ENCODE peak calls at places on chromosomes 11 and 22, in five cellular contexts. W is brain microvascular endothelial cell, L is AG10803, M is lower leg skin, O is kidney epithelial cell. H is an unnamed sample.

GRCh38 chr11:36011574-36011973 is 67.7 kb downstream of the LDLRAD3 start:
- DNase-seq in W (no peak), L (no peak), M (no peak), O (no peak), H (no peak)

GRCh38 chr11:35485656-35486318 is 39.6 kb downstream of the PAMR1 start:
- DNase-seq in W (peak; percentile 85), L (peak; percentile 75), M (peak; percentile 68), O (no peak), H (peak; percentile 75)

GRCh38 chr22:28016781-28017557 is 97.9 kb upstream of the PITPNB start:
- DNase-seq in W (no peak), L (no peak), M (no peak), O (no peak), H (no peak)

GRCh38 chr22:40478456-40479125 is 108.2 kb downstream of the SGSM3 start:
- DNase-seq in W (no peak), L (no peak), M (no peak), O (no peak), H (no peak)

GRCh38 chr11:119375629-119376196 is 5.8 kb downstream of the USP2 start:
- DNase-seq in W (peak; percentile 27), L (peak; percentile 60), M (peak; percentile 19), O (no peak), H (peak; percentile 75)

GRCh38 chr11:34789196-34789834 is 126.9 kb downstream of the APIP start:
- DNase-seq in W (no peak), L (no peak), M (no peak), O (no peak), H (no peak)

GRCh38 chr11:134120143-134120850 is 51.4 kb downstream of the JAM3 start:
- DNase-seq in W (peak; percentile 93), L (peak; percentile 96), M (peak; percentile 28), O (no peak), H (peak; percentile 97)

GRCh38 chr22:41256254-41256897 is 15.6 kb upstream of the CHADL start:
- DNase-seq in W (peak; percentile 76), L (peak; percentile 55), M (peak; percentile 46), O (peak; percentile 44), H (peak; percentile 87)

GRCh38 chr11:128575956-128576340 is 11.4 kb downstream of the ETS1 start:
- DNase-seq in W (no peak), L (peak; percentile 51), M (no peak), O (no peak), H (peak; percentile 42)

GRCh38 chr22:38017272-38017920 is 33.0 kb upstream of the SOX10 start:
- DNase-seq in W (peak; percentile 30), L (peak; percentile 65), M (peak; percentile 83), O (no peak), H (peak; percentile 53)

GRCh38 chr11:43504316-43504950 is 145.7 kb downstream of the TTC17 start:
- DNase-seq in W (peak; percentile 7), L (peak; percentile 11), M (no peak), O (no peak), H (peak; percentile 9)

GRCh38 chr11:133403900-133404299 is 128.4 kb downstream of the OPCML start:
- DNase-seq in W (no peak), L (no peak), M (no peak), O (no peak), H (no peak)

GRCh38 chr11:134049303-134049702 is 19.6 kb upstream of the JAM3 start:
- DNase-seq in W (no peak), L (no peak), M (no peak), O (no peak), H (no peak)

GRCh38 chr11:17486666-17487065 is 10.0 kb upstream of the ABCC8 start:
- DNase-seq in W (no peak), L (no peak), M (no peak), O (no peak), H (no peak)

GRCh38 chr11:2931416-2931746 is 2.2 kb upstream of the PHLDA2 start:
- DNase-seq in W (no peak), L (no peak), M (no peak), O (no peak), H (no peak)

GRCh38 chr11:76256448-76256847 is 50.1 kb upstream of the WNT11 start:
- DNase-seq in W (no peak), L (no peak), M (no peak), O (no peak), H (no peak)

GRCh38 chr11:108913204-108913603 is 248.3 kb downstream of the DDX10 start:
- DNase-seq in W (no peak), L (no peak), M (no peak), O (no peak), H (no peak)

GRCh38 chr11:15127341-15127740 is 12.6 kb downstream of the INSC start:
- DNase-seq in W (peak; percentile 64), L (peak; percentile 78), M (no peak), O (no peak), H (peak; percentile 36)

GRCh38 chr22:39306456-39307361 is 12.7 kb downstream of the RPL3 start:
- DNase-seq in W (no peak), L (no peak), M (peak; percentile 43), O (no peak), H (no peak)

GRCh38 chr22:28025333-28025732 is 106.3 kb upstream of the PITPNB start:
- DNase-seq in W (no peak), L (no peak), M (no peak), O (no peak), H (no peak)

GRCh38 chr22:21726650-21727049 is 8.9 kb downstream of the YPEL1 start:
- DNase-seq in W (no peak), L (no peak), M (no peak), O (no peak), H (peak; percentile 8)

GRCh38 chr22:27885977-27886842 is 32.8 kb downstream of the PITPNB start:
- DNase-seq in W (peak; percentile 48), L (peak; percentile 91), M (no peak), O (peak; percentile 35), H (peak; percentile 90)

GRCh38 chr11:45435706-45436105 is 149.6 kb upstream of the SYT13 start:
- DNase-seq in W (no peak), L (no peak), M (no peak), O (no peak), H (no peak)

GRCh38 chr22:46054878-46055158 is 77.9 kb upstream of the WNT7B start:
- DNase-seq in W (no peak), L (no peak), M (no peak), O (no peak), H (no peak)

GRCh38 chr11:45982656-45983470 is 60.4 kb downstream of the LARGE2 start:
- DNase-seq in W (peak; percentile 86), L (peak; percentile 74), M (no peak), O (peak; percentile 72), H (peak; percentile 80)

GRCh38 chr22:50691521-50691920 is 18.9 kb downstream of the SHANK3 start:
- DNase-seq in W (peak; percentile 40), L (peak; percentile 29), M (no peak), O (no peak), H (peak; percentile 56)

GRCh38 chr11:120839846-120840402 is 184.0 kb upstream of the TBCEL start:
- DNase-seq in W (no peak), L (no peak), M (no peak), O (no peak), H (no peak)

GRCh38 chr11:38305682-38306081 is 1707.6 kb upstream of the RAG2 start:
- DNase-seq in W (peak; percentile 40), L (no peak), M (no peak), O (no peak), H (no peak)

GRCh38 chr11:57121996-57122395 is 59.8 kb upstream of the LRRC55 start:
- DNase-seq in W (no peak), L (no peak), M (no peak), O (no peak), H (no peak)

GRCh38 chr11:57111646-57112045 is 70.1 kb upstream of the LRRC55 start:
- DNase-seq in W (no peak), L (no peak), M (no peak), O (no peak), H (no peak)

DNA sequence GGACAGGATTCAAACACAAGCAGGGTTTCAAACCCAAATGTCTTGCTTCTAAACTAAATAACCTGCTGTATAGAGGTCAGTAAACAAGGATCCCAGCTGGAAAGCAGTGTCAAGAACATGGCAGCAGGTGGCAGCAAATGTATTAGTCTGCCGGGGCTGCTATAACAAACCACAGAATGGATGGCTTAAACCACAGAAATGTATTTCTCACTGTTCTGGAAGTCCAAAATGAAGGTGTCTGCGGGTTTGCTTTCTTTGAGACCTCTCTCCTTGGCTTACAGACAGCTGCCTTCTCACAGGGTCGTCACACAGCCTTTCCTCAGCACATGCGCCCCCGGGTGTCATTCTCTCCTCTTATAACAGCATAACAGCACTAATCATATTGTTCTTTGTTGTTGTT is 65.1 kb upstream of the LRRC55 start:
- DNase-seq in W (peak; percentile 67), L (peak; percentile 55), M (peak; percentile 21), O (no peak), H (peak; percentile 52)
- TF ChIP-seq CTCF in W (peak; percentile 75), L (peak; percentile 51), M (no peak), O (peak; percentile 55), H (peak; percentile 60)

DNA sequence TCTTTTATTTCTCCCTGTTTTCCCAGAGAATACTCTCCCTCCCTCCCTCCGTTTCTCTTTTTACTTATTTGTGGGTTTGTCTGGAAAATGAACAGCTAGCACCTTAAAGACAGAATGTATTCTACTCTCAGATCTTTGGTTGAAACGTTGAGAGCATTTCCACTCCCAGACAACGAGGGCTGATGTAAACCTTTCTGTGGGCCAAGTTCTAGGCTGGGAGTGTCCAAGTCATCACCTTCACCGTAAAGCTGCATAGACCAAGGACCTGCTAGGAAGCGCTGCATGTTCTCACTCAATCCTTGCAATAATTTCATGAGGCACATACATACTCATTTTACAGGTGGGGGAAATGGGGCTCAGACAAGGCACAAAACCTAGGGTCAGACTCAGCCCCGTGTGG is 32.4 kb downstream of the MYH9 start:
- DNase-seq in W (no peak), L (peak; percentile 61), M (no peak), O (no peak), H (peak; percentile 66)
- H3K4me3 ChIP-seq in W (no peak overlapping the region), L (peak overlapping the region; percentile 20), M (no peak overlapping the region), O (no peak overlapping the region), H (peak overlapping the region; percentile 5)

GRCh38 chr11:32288276-32288675 is 147.1 kb downstream of the WT1 start:
- DNase-seq in W (no peak), L (no peak), M (no peak), O (no peak), H (no peak)
- TF ChIP-seq CTCF in W (peak; percentile 28), L (no peak), M (no peak), O (peak; percentile 15), H (no peak)

GRCh38 chr11:64864135-64864472 is 14.3 kb downstream of the EHD1 start:
- DNase-seq in W (no peak), L (no peak), M (no peak), O (no peak), H (no peak)

GRCh38 chr11:64863381-64864060 is 14.9 kb downstream of the EHD1 start:
- DNase-seq in W (no peak), L (peak; percentile 36), M (no peak), O (no peak), H (no peak)

GRCh38 chr11:64861227-64861970 is 16.9 kb upstream of the CDC42BPG start:
- DNase-seq in W (no peak), L (no peak), M (no peak), O (no peak), H (no peak)

GRCh38 chr11:64864473-64865285 is 13.7 kb downstream of the EHD1 start:
- DNase-seq in W (peak; percentile 72), L (peak; percentile 94), M (peak; percentile 36), O (no peak), H (peak; percentile 94)

GRCh38 chr11:64862914-64863313 is 15.5 kb downstream of the EHD1 start:
- DNase-seq in W (no peak), L (peak; percentile 23), M (no peak), O (no peak), H (no peak)
- H3K4me3 ChIP-seq in W (no peak overlapping the region), L (no peak overlapping the region), M (no peak overlapping the region), O (no peak overlapping the region), H (no peak overlapping the region)

GRCh38 chr11:127074151-127074761 is 73.7 kb upstream of the KIRREL3 start:
- DNase-seq in W (peak; percentile 9), L (peak; percentile 92), M (no peak), O (peak; percentile 69), H (peak; percentile 22)
- TF ChIP-seq CTCF in W (peak; percentile 54), L (peak; percentile 72), M (no peak), O (peak; percentile 78), H (peak; percentile 21)